ENCODE peak calls at places on chromosomes 7 and 10, in four cellular contexts. I is endothelial cell of umbilical vein, R is GM23248, Z is DND-41. S is an unnamed sample.

GRCh38 chr7:50598455-50599343 is 33.5 kb upstream of the DDC start:
- DNase-seq in I (no peak), Z (no peak), R (no peak), S (no peak)

GRCh38 chr10:102863660-102864059 is 5.6 kb upstream of the AS3MT start:
- DNase-seq in Z (no peak), I (no peak), R (no peak), S (no peak)

GRCh38 chr10:80581469-80581835 is 43.8 kb downstream of the SH2D4B start:
- DNase-seq in Z (no peak), R (no peak), I (no peak), S (no peak)

GRCh38 chr10:109741712-109742111 is 181.6 kb downstream of the XPNPEP1 start:
- DNase-seq in Z (no peak), I (no peak), R (no peak), S (peak; percentile 25)

GRCh38 chr10:31582365-31583052 is 263.5 kb downstream of the ZEB1 start:
- DNase-seq in I (peak; percentile 35), R (peak; percentile 39), Z (no peak), S (peak; percentile 69)

GRCh38 chr7:81608748-81609382 is 161.0 kb downstream of the HGF start:
- DNase-seq in I (no peak), Z (no peak), R (peak; percentile 60), S (peak; percentile 70)

GRCh38 chr7:141178486-141179135 is 104.7 kb downstream of the TMEM178B start:
- DNase-seq in I (no peak), R (no peak), Z (no peak), S (no peak)

GRCh38 chr7:132065973-132066611 is 509.7 kb upstream of the PODXL start:
- DNase-seq in I (no peak), R (peak; percentile 44), Z (no peak), S (no peak)

GRCh38 chr10:114100848-114101741 is 57.4 kb downstream of the ADRB1 start:
- DNase-seq in I (peak; percentile 40), R (peak; percentile 57), Z (no peak), S (peak; percentile 23)

GRCh38 chr7:731440-732085 is 4.5 kb upstream of the PRKAR1B start:
- DNase-seq in Z (no peak), R (no peak), I (no peak), S (no peak)

GRCh38 chr7:30430777-30431176 is 47.8 kb downstream of the NOD1 start:
- DNase-seq in R (no peak), I (no peak), Z (no peak), S (no peak)

GRCh38 chr10:106076496-106076895 is 1088.0 kb downstream of the SORCS1 start:
- DNase-seq in I (no peak), R (no peak), Z (no peak), S (no peak)

GRCh38 chr7:145474287-145474686 is 638.4 kb upstream of the TPK1 start:
- DNase-seq in Z (no peak), R (no peak), I (no peak), S (no peak)

GRCh38 chr7:138095972-138096935 is 20.0 kb downstream of the AKR1D1 start:
- DNase-seq in Z (no peak), I (no peak), R (no peak), S (no peak)

GRCh38 chr10:89217057-89217990 is 10.2 kb upstream of the CH25H start:
- DNase-seq in I (peak; percentile 80), Z (peak; percentile 65), R (peak; percentile 72), S (peak; percentile 73)

GRCh38 chr10:118915161-118915560 is 114.4 kb upstream of the NANOS1 start:
- DNase-seq in R (no peak), Z (no peak), I (no peak), S (no peak)

GRCh38 chr10:99781734-99782429 is 558 bp upstream of the ABCC2 start:
- DNase-seq in I (peak; percentile 87), Z (no peak), R (no peak), S (no peak)

GRCh38 chr7:137873524-137873923 is 26.8 kb upstream of the DGKI start:
- DNase-seq in Z (no peak), I (no peak), R (peak; percentile 85), S (no peak)

GRCh38 chr10:4034907-4035581 is 250.0 kb upstream of the KLF6 start:
- DNase-seq in Z (peak; percentile 29), R (peak; percentile 69), I (peak; percentile 6), S (no peak)

GRCh38 chr10:2920638-2921037 is 146.7 kb upstream of the PFKP start:
- DNase-seq in R (no peak), Z (peak; percentile 76), I (no peak), S (no peak)

GRCh38 chr7:17774248-17774647 is 166.0 kb downstream of the SNX13 start:
- DNase-seq in R (peak; percentile 95), I (no peak), Z (no peak), S (peak; percentile 78)

GRCh38 chr10:127853868-127854768 is 38.6 kb downstream of the CLRN3 start:
- DNase-seq in Z (peak; percentile 64), I (peak; percentile 63), R (peak; percentile 81), S (peak; percentile 73)

GRCh38 chr7:143005632-143006260 is 21.2 kb downstream of the OR9A2 start:
- DNase-seq in R (no peak), Z (no peak), I (no peak), S (no peak)

GRCh38 chr7:131008840-131009651 is 275.0 kb upstream of the KLF14 start:
- DNase-seq in R (peak; percentile 80), I (no peak), Z (no peak), S (peak; percentile 61)

GRCh38 chr7:87767827-87768226 is 108.3 kb downstream of the SLC25A40 start:
- DNase-seq in Z (no peak), R (no peak), I (no peak), S (peak; percentile 14)

GRCh38 chr7:45573636-45574470 is at the start of gene ADCY1:
- DNase-seq in Z (no peak), I (no peak), R (peak; percentile 14), S (no peak)

GRCh38 chr7:139035588-139036353 is at the start of gene ZC3HAV1L:
- DNase-seq in I (peak; percentile 84), Z (peak; percentile 84), R (peak; percentile 82), S (peak; percentile 67)

GRCh38 chr7:105787793-105788192 is 88.6 kb downstream of the ATXN7L1 start:
- DNase-seq in I (no peak), R (no peak), Z (no peak), S (peak; percentile 67)

GRCh38 chr10:72597897-72598296 is 28.0 kb downstream of the MICU1 start:
- DNase-seq in R (peak; percentile 32), Z (no peak), I (no peak), S (no peak)
- H3K79me2 ChIP-seq in R (peaks cover 63% of the 10 kb centered on the region), Z (peaks cover 19% of the 10 kb centered on the region), I (peaks cover 4% of the 10 kb centered on the region), S (no peaks in the 10 kb centered on the region)

DNA sequence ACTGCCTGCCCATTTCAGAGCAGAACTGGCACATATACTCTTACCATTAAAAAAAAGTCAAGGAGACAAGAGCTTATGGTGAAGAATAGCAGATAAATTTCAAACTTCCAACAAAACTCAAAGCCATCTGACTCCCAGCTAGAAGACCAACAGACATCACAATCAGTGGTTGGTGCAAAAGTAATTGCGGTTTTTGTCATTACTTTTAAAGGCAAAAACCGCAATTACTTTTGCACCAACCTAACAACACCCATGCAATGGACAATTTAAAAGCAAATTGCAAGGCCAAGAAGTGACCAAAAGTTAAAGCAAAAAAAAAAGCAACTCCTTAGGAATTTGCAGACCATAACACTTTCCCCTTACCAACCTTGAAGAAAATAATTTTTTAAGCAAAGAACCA is 18.8 kb downstream of the GLI3 start:
- DNase-seq in R (no peak), Z (no peak), I (no peak), S (no peak)
- H3K79me2 ChIP-seq in R (peaks cover 5% of the 10 kb centered on the region), Z (peaks cover 5% of the 10 kb centered on the region), I (no peaks in the 10 kb centered on the region), S (no peaks in the 10 kb centered on the region)

GRCh38 chr7:91443862-91444261 is 179.6 kb downstream of the FZD1 start:
- DNase-seq in R (no peak), Z (no peak), I (no peak), S (no peak)

DNA sequence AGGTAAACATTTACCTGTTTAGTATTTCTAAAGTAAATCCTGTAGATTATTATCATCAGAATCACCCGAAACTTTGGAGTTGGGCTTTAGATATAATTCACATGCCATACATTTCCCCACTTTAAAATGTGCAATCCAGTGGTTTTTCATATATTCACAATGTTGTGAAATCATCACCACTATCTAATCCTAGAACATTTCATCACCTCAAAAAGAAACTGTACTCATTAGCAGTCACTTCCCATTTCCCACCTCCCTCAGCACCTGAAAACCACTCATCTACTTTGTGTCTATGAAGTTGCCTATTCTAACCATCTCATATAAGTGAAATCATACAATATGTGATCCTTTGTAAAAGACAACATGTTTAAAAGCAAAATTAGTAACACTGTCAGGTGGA is 182.6 kb downstream of the FZD1 start:
- DNase-seq in Z (no peak), R (no peak), I (no peak), S (no peak)
- H3K79me2 ChIP-seq in Z (no peaks in the 10 kb centered on the region), R (no peaks in the 10 kb centered on the region), I (no peaks in the 10 kb centered on the region), S (no peaks in the 10 kb centered on the region)

GRCh38 chr10:74947781-74948401 is 121.5 kb downstream of the KAT6B start:
- DNase-seq in R (no peak), Z (no peak), I (no peak), S (peak; percentile 99)
- H3K79me2 ChIP-seq in R (peaks cover 76% of the 10 kb centered on the region), Z (no peaks in the 10 kb centered on the region), I (no peaks in the 10 kb centered on the region), S (peaks cover 79% of the 10 kb centered on the region)

GRCh38 chr10:72808001-72808400 is 85.5 kb upstream of the OIT3 start:
- DNase-seq in Z (no peak), I (no peak), R (no peak), S (no peak)
- H3K79me2 ChIP-seq in Z (no peaks in the 10 kb centered on the region), I (no peaks in the 10 kb centered on the region), R (peaks cover 50% of the 10 kb centered on the region), S (no peaks in the 10 kb centered on the region)

DNA sequence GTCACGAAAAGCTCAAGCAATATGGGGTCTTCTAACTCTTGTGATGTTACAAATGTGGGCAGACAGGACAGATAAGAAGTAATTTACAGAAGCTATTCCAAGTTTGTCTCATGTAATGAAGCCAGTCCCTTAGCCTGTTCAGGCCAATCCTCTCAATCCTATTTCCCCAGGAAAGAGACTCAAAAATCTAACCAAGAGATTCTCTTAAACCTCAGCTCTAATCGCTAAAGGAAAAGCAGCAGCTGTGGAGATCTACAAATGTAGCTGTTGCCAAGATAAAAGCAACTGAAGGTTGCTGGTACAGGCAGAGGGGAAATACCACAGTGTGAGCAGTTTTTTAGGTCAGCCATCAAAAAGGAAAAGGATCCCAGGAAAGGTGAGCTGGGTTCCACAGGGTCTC is 39.3 kb downstream of the ANK3 start:
- DNase-seq in R (no peak), Z (no peak), I (peak; percentile 6), S (peak; percentile 16)
- H3K79me2 ChIP-seq in R (no peaks in the 10 kb centered on the region), Z (no peaks in the 10 kb centered on the region), I (no peaks in the 10 kb centered on the region), S (no peaks in the 10 kb centered on the region)

GRCh38 chr10:84340632-84341537 is 12.5 kb downstream of the CCSER2 start:
- DNase-seq in I (no peak), R (no peak), Z (no peak), S (no peak)

GRCh38 chr10:84337199-84337598 is 8.8 kb downstream of the CCSER2 start:
- DNase-seq in R (peak; percentile 85), I (no peak), Z (no peak), S (peak; percentile 20)

GRCh38 chr10:84341538-84341856 is 13.1 kb downstream of the CCSER2 start:
- DNase-seq in I (no peak), Z (no peak), R (no peak), S (no peak)

GRCh38 chr10:84340187-84340586 is 11.8 kb downstream of the CCSER2 start:
- DNase-seq in I (no peak), Z (no peak), R (no peak), S (no peak)

GRCh38 chr10:84339025-84339424 is 10.6 kb downstream of the CCSER2 start:
- DNase-seq in R (no peak), Z (no peak), I (no peak), S (no peak)
- H3K79me2 ChIP-seq in R (peaks cover 100% of the 10 kb centered on the region), Z (peaks cover 94% of the 10 kb centered on the region), I (peaks cover 71% of the 10 kb centered on the region), S (peaks cover 54% of the 10 kb centered on the region)

GRCh38 chr7:33107136-33108066 is 1.8 kb downstream of the RP9 start:
- DNase-seq in I (peak; percentile 52), R (peak; percentile 70), Z (peak; percentile 61), S (peak; percentile 55)
- H3K79me2 ChIP-seq in I (peaks cover 57% of the 10 kb centered on the region), R (peaks cover 66% of the 10 kb centered on the region), Z (peaks cover 72% of the 10 kb centered on the region), S (peaks cover 57% of the 10 kb centered on the region)